ENCODE peak calls at places on chromosome 15, in ten cellular contexts. J is left lung; T is stimulated activated CD8-positive, alpha-beta memory T cell treated with anti-CD3 and anti-CD28 coated beads, Interleukin-15, amount 100 ng/mL, for 24 hours; D is neuronal stem cell; R is left cardiac atrium; Z is fibroblast of mammary gland; X is HCT116; L is GM23338; F is HuH-7.5; U is amygdala. W is an unnamed sample.

GRCh38 chr15:33454346-33454745 is 143.6 kb downstream of the RYR3 start:
- DNase-seq in T (no peak), Z (no peak), R (no peak), F (no peak), U (no peak), J (no peak), L (no peak), D (no peak), X (no peak), W (no peak)

GRCh38 chr15:89936051-89936792 is 23.5 kb upstream of the ARPIN start:
- DNase-seq in Z (no peak), U (no peak), L (no peak), F (no peak), J (no peak), D (no peak), R (no peak), X (no peak), T (no peak), W (no peak)

GRCh38 chr15:63362196-63362595 is 19.4 kb downstream of the CA12 start:
- DNase-seq in T (no peak), L (no peak), J (no peak), Z (no peak), R (peak; percentile 63), F (no peak), X (no peak), D (no peak), U (no peak), W (no peak)

GRCh38 chr15:49037546-49037940 is 8.7 kb downstream of the SECISBP2L start:
- DNase-seq in F (no peak), R (no peak), Z (no peak), L (no peak), J (no peak), T (no peak), U (no peak), X (no peak), D (no peak), W (no peak)

GRCh38 chr15:54506977-54507524 is 528.8 kb downstream of the UNC13C start:
- DNase-seq in Z (no peak), U (no peak), L (no peak), J (no peak), T (no peak), R (no peak), D (no peak), X (no peak), F (no peak), W (no peak)

GRCh38 chr15:41881925-41882688 is 11.7 kb downstream of the SPTBN5 start:
- DNase-seq in L (peak; percentile 69), U (no peak), J (no peak), T (no peak), D (no peak), X (no peak), F (no peak), R (no peak), Z (no peak), W (no peak)

GRCh38 chr15:89360294-89360971 is 25.8 kb upstream of the POLG start:
- DNase-seq in R (no peak), Z (no peak), D (no peak), T (no peak), J (no peak), F (no peak), U (no peak), X (no peak), L (peak; percentile 72), W (no peak)

GRCh38 chr15:51089699-51090098 is 5.0 kb downstream of the TNFAIP8L3 start:
- DNase-seq in U (no peak), R (no peak), F (no peak), X (no peak), D (no peak), Z (peak; percentile 92), J (no peak), L (no peak), T (no peak), W (no peak)

GRCh38 chr15:71957026-71957425 is 146.7 kb downstream of the NR2E3 start:
- DNase-seq in U (no peak), D (no peak), J (no peak), X (no peak), L (no peak), F (no peak), R (no peak), Z (no peak), T (no peak), W (no peak)

GRCh38 chr15:89910891-89911626 is 1.7 kb downstream of the ARPIN start:
- DNase-seq in D (no peak), J (no peak), Z (no peak), U (no peak), T (no peak), F (no peak), R (no peak), X (no peak), L (no peak), W (no peak)

GRCh38 chr15:61063875-61064320 is 165.2 kb downstream of the RORA start:
- DNase-seq in L (no peak), Z (no peak), T (no peak), U (no peak), F (no peak), D (no peak), X (no peak), J (no peak), R (no peak), W (no peak)

GRCh38 chr15:34520566-34520965 is 62.9 kb downstream of the GOLGA8B start:
- DNase-seq in Z (no peak), J (no peak), X (no peak), T (no peak), U (no peak), L (no peak), D (no peak), F (no peak), R (no peak), W (no peak)

GRCh38 chr15:91308209-91308608 is 208.2 kb downstream of the SV2B start:
- DNase-seq in L (no peak), Z (no peak), F (no peak), X (no peak), R (no peak), U (no peak), T (no peak), D (no peak), J (no peak), W (no peak)

GRCh38 chr15:68990755-68991500 is 23.6 kb upstream of the NOX5 start:
- DNase-seq in J (no peak), Z (no peak), L (no peak), T (no peak), X (no peak), R (no peak), F (no peak), D (no peak), U (no peak), W (no peak)

GRCh38 chr15:70974004-70974832 is 81.6 kb downstream of the LRRC49 start:
- DNase-seq in U (no peak), R (no peak), L (peak; percentile 67), X (peak; percentile 45), D (no peak), F (no peak), J (no peak), Z (peak; percentile 76), T (no peak), W (no peak)

GRCh38 chr15:80405554-80405850 is 1.3 kb downstream of the ARNT2 start:
- DNase-seq in U (no peak), D (no peak), T (no peak), L (no peak), J (no peak), F (no peak), R (no peak), Z (no peak), X (no peak), W (no peak)

GRCh38 chr15:72368895-72369294 is 6.9 kb downstream of the HEXA start:
- DNase-seq in U (no peak), T (no peak), L (no peak), D (no peak), F (no peak), R (peak; percentile 36), X (no peak), J (peak; percentile 76), Z (no peak), W (no peak)

GRCh38 chr15:91950631-91951384 is 97.3 kb downstream of the SLCO3A1 start:
- DNase-seq in U (no peak), L (no peak), T (no peak), F (no peak), D (no peak), X (no peak), J (no peak), Z (peak; percentile 33), R (no peak), W (no peak)

GRCh38 chr15:69410290-69410874 is 3.8 kb upstream of the KIF23 start:
- DNase-seq in T (no peak), D (no peak), F (peak; percentile 39), U (no peak), X (peak; percentile 22), L (peak; percentile 67), J (no peak), Z (no peak), R (no peak), W (no peak)

GRCh38 chr15:59313703-59314332 is 58.9 kb downstream of the MYO1E start:
- DNase-seq in J (peak; percentile 84), R (peak; percentile 66), F (peak; percentile 28), U (no peak), Z (peak; percentile 81), X (no peak), L (no peak), D (no peak), T (no peak), W (no peak)

GRCh38 chr15:64877435-64877834 is 34.3 kb upstream of the ANKDD1A start:
- DNase-seq in U (peak; percentile 40), L (no peak), X (no peak), J (peak; percentile 88), F (no peak), D (no peak), Z (no peak), R (peak; percentile 83), T (no peak), W (no peak)

GRCh38 chr15:29593629-29594028 is 228.6 kb downstream of the TJP1 start:
- DNase-seq in D (no peak), Z (no peak), J (no peak), L (no peak), F (no peak), X (no peak), U (no peak), R (no peak), T (no peak), W (no peak)

GRCh38 chr15:39508536-39508935 is 72.3 kb upstream of the THBS1 start:
- DNase-seq in L (no peak), F (no peak), R (no peak), J (no peak), T (no peak), D (no peak), U (no peak), Z (peak; percentile 42), X (no peak), W (no peak)

GRCh38 chr15:69843927-69844326 is 253.8 kb downstream of the TLE3 start:
- DNase-seq in F (no peak), D (no peak), T (no peak), R (peak; percentile 72), L (no peak), Z (no peak), X (no peak), U (no peak), J (no peak), W (no peak)

GRCh38 chr15:77010842-77011241 is 15.9 kb downstream of the PSTPIP1 start:
- DNase-seq in L (no peak), U (no peak), F (no peak), D (no peak), R (no peak), X (no peak), Z (no peak), J (no peak), T (no peak), W (no peak)

GRCh38 chr15:88032787-88033186 is 223.8 kb downstream of the NTRK3 start:
- DNase-seq in J (no peak), Z (peak; percentile 20), U (no peak), F (no peak), T (no peak), R (no peak), L (no peak), X (peak; percentile 8), D (no peak), W (no peak)

GRCh38 chr15:47711654-47712053 is 5.7 kb upstream of the SEMA6D start:
- DNase-seq in D (no peak), Z (peak; percentile 33), F (no peak), X (no peak), R (no peak), L (peak; percentile 65), U (no peak), J (no peak), T (no peak), W (no peak)

GRCh38 chr15:48643236-48643635 is 2.3 kb downstream of the FBN1 start:
- DNase-seq in U (no peak), Z (peak; percentile 38), X (no peak), R (no peak), D (no peak), J (no peak), L (no peak), F (no peak), T (no peak), W (no peak)